ENCODE peak calls at places on chromosomes 16 and 17, in eight cellular contexts. One of them, this sample, is unnamed. For H3K36me3, the result is how much of the 10 kb centered on the place peaks cover.

GRCh38 chr16:67504190-67505021 is 21.1 kb upstream of the AGRP start:
- DNase-seq in stomach: no peak
- DNase-seq in SK-N-SH: no peak
- DNase-seq in sigmoid colon: peak
- DNase-seq in GM12878: no peak
- DNase-seq in HepG2: peak
- DNase-seq in K562: peak
- DNase-seq in esophagus muscularis mucosa: no peak
- DNase-seq in this sample: peak

GRCh38 chr17:79546386-79546785 is 64.5 kb downstream of the RBFOX3 start:
- DNase-seq in stomach: no peak
- DNase-seq in SK-N-SH: no peak
- DNase-seq in sigmoid colon: peak
- DNase-seq in GM12878: no peak
- DNase-seq in HepG2: no peak
- DNase-seq in K562: no peak
- DNase-seq in esophagus muscularis mucosa: no peak
- DNase-seq in this sample: no peak

GRCh38 chr16:23225634-23226033 is 43.1 kb downstream of the SCNN1G start:
- DNase-seq in stomach: no peak
- DNase-seq in SK-N-SH: no peak
- DNase-seq in sigmoid colon: no peak
- DNase-seq in GM12878: no peak
- DNase-seq in HepG2: no peak
- DNase-seq in K562: no peak
- DNase-seq in esophagus muscularis mucosa: no peak
- DNase-seq in this sample: no peak

GRCh38 chr17:43025766-43026537 is 921 bp downstream of the RND2 start:
- DNase-seq in stomach: no peak
- DNase-seq in SK-N-SH: no peak
- DNase-seq in sigmoid colon: no peak
- DNase-seq in GM12878: no peak
- DNase-seq in HepG2: no peak
- DNase-seq in K562: no peak
- DNase-seq in esophagus muscularis mucosa: no peak
- DNase-seq in this sample: no peak

GRCh38 chr17:59756236-59756818 is 48.9 kb downstream of the VMP1 start:
- DNase-seq in stomach: no peak
- DNase-seq in SK-N-SH: no peak
- DNase-seq in sigmoid colon: no peak
- DNase-seq in GM12878: no peak
- DNase-seq in HepG2: peak
- DNase-seq in K562: no peak
- DNase-seq in esophagus muscularis mucosa: no peak
- DNase-seq in this sample: no peak

GRCh38 chr16:75433732-75434413 is 570 bp upstream of the CFDP1 start:
- DNase-seq in stomach: peak
- DNase-seq in SK-N-SH: peak
- DNase-seq in sigmoid colon: peak
- DNase-seq in GM12878: no peak
- DNase-seq in HepG2: peak
- DNase-seq in K562: peak
- DNase-seq in esophagus muscularis mucosa: peak
- DNase-seq in this sample: peak

GRCh38 chr17:72120878-72121163 is at the start of gene SOX9:
- DNase-seq in stomach: peak
- DNase-seq in SK-N-SH: peak
- DNase-seq in sigmoid colon: peak
- DNase-seq in GM12878: peak
- DNase-seq in HepG2: peak
- DNase-seq in K562: no peak
- DNase-seq in esophagus muscularis mucosa: no peak
- DNase-seq in this sample: peak

GRCh38 chr16:21167360-21167759 is 8.9 kb downstream of the LDAF1 start:
- DNase-seq in stomach: no peak
- DNase-seq in SK-N-SH: no peak
- DNase-seq in sigmoid colon: no peak
- DNase-seq in GM12878: no peak
- DNase-seq in HepG2: no peak
- DNase-seq in K562: no peak
- DNase-seq in esophagus muscularis mucosa: no peak
- DNase-seq in this sample: no peak

GRCh38 chr17:81306491-81306890 is 11.4 kb upstream of the SLC38A10 start:
- DNase-seq in stomach: no peak
- DNase-seq in SK-N-SH: no peak
- DNase-seq in sigmoid colon: no peak
- DNase-seq in GM12878: no peak
- DNase-seq in HepG2: no peak
- DNase-seq in K562: no peak
- DNase-seq in esophagus muscularis mucosa: no peak
- DNase-seq in this sample: no peak

GRCh38 chr16:392450-393027 is 4.5 kb upstream of the NME4 start:
- DNase-seq in stomach: no peak
- DNase-seq in SK-N-SH: no peak
- DNase-seq in sigmoid colon: no peak
- DNase-seq in GM12878: no peak
- DNase-seq in HepG2: no peak
- DNase-seq in K562: no peak
- DNase-seq in esophagus muscularis mucosa: no peak
- DNase-seq in this sample: no peak

GRCh38 chr16:85824161-85825135 is 25.0 kb downstream of the COX4I1 start:
- DNase-seq in stomach: no peak
- DNase-seq in SK-N-SH: no peak
- DNase-seq in sigmoid colon: no peak
- DNase-seq in GM12878: no peak
- DNase-seq in HepG2: no peak
- DNase-seq in K562: no peak
- DNase-seq in esophagus muscularis mucosa: no peak
- DNase-seq in this sample: no peak

GRCh38 chr16:56532714-56533113 is 12.9 kb upstream of the BBS2 start:
- DNase-seq in stomach: no peak
- DNase-seq in SK-N-SH: no peak
- DNase-seq in sigmoid colon: no peak
- DNase-seq in GM12878: no peak
- DNase-seq in HepG2: peak
- DNase-seq in K562: no peak
- DNase-seq in esophagus muscularis mucosa: no peak
- DNase-seq in this sample: no peak

GRCh38 chr17:43129671-43130010 is 4.5 kb upstream of the BRCA1 start:
- DNase-seq in stomach: no peak
- DNase-seq in SK-N-SH: no peak
- DNase-seq in sigmoid colon: no peak
- DNase-seq in GM12878: no peak
- DNase-seq in HepG2: no peak
- DNase-seq in K562: no peak
- DNase-seq in esophagus muscularis mucosa: no peak
- DNase-seq in this sample: no peak

GRCh38 chr17:9982159-9982558 is 77.1 kb upstream of the RCVRN start:
- DNase-seq in stomach: no peak
- DNase-seq in SK-N-SH: no peak
- DNase-seq in sigmoid colon: peak
- DNase-seq in GM12878: no peak
- DNase-seq in HepG2: peak
- DNase-seq in K562: peak
- DNase-seq in esophagus muscularis mucosa: no peak
- DNase-seq in this sample: peak

GRCh38 chr16:8931864-8932263 is 31.8 kb downstream of the USP7 start:
- DNase-seq in stomach: peak
- DNase-seq in SK-N-SH: no peak
- DNase-seq in sigmoid colon: no peak
- DNase-seq in GM12878: no peak
- DNase-seq in HepG2: peak
- DNase-seq in K562: peak
- DNase-seq in esophagus muscularis mucosa: no peak
- DNase-seq in this sample: peak

DNA sequence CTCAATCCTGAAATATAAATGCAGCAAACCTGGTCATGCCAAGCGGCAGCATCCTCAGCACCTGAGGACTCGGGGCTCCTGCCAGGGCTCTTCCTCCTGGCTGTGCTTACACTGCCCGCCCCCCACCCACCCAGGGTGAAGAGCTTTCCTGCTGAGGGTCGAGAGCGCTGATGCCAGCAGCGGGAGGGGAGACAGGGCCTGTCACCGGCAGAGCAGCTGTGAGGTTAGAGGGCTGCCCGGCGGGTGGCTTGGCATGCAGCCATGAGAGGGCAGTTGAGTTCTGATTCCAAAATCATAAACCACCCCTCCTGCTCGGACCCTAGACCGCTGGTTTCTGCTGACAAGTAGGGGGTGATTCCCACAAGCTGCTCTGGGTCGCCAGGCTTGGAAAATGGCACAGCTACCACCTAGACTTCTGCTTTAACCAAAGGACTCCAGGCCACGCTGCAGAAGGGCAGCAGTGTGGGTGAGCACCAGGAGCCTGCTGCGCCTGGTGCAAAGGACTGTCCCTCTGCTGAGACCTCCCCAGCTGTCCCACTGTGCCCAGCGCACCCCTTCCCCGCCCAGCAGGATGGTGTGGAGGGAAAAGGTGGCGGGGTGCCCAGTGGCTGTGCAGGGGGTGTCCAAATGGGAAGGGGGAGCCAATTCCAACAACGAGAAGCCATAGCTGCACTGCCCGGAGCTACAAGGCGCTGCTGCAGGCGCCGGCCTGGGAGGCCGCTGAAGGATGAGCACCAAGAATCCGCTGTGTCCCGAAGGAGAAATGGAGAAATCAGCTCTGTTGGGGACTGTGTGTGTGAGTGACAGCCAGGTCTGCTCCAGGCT is 26.6 kb downstream of the MXRA7 start:
- DNase-seq in stomach: no peak
- DNase-seq in SK-N-SH: peak
- DNase-seq in sigmoid colon: no peak
- DNase-seq in GM12878: no peak
- DNase-seq in HepG2: no peak
- DNase-seq in K562: no peak
- DNase-seq in esophagus muscularis mucosa: no peak
- DNase-seq in this sample: no peak
- H3K36me3 ChIP-seq in stomach: under half
- H3K36me3 ChIP-seq in SK-N-SH: under half
- H3K36me3 ChIP-seq in sigmoid colon: under half
- H3K36me3 ChIP-seq in GM12878: under half
- H3K36me3 ChIP-seq in HepG2: under half
- H3K36me3 ChIP-seq in K562: under half
- H3K36me3 ChIP-seq in esophagus muscularis mucosa: under half
- H3K36me3 ChIP-seq in this sample: under half

DNA sequence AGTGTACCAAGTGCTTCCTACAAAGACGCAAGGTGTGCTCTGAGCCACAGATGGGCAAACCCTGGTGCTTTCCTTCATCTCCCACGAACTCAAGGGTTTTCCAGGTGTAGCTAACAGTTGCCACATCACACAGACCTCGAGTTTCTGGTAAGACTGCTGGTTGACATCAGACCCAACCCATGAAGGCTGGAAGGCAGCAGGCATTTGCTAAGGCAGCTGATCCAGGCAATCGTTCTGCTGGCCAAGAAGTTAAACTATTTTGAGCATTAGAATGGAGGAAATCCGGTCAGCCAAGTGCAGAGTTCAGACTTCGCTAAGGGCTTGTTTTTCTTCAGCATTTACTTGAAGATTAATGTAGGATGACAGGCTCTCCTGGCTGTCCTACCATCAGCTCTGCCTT is 11.5 kb downstream of the HAS3 start:
- DNase-seq in stomach: peak
- DNase-seq in SK-N-SH: no peak
- DNase-seq in sigmoid colon: peak
- DNase-seq in GM12878: no peak
- DNase-seq in HepG2: no peak
- DNase-seq in K562: no peak
- DNase-seq in esophagus muscularis mucosa: no peak
- DNase-seq in this sample: no peak
- TF ChIP-seq POLR2AphosphoS5 in stomach: no peak
- TF ChIP-seq POLR2AphosphoS5 in SK-N-SH: no peak
- TF ChIP-seq POLR2AphosphoS5 in sigmoid colon: no peak
- TF ChIP-seq POLR2AphosphoS5 in GM12878: no peak
- TF ChIP-seq POLR2AphosphoS5 in HepG2: no peak
- TF ChIP-seq POLR2AphosphoS5 in K562: no peak
- TF ChIP-seq POLR2AphosphoS5 in esophagus muscularis mucosa: no peak
- TF ChIP-seq POLR2AphosphoS5 in this sample: no peak

DNA sequence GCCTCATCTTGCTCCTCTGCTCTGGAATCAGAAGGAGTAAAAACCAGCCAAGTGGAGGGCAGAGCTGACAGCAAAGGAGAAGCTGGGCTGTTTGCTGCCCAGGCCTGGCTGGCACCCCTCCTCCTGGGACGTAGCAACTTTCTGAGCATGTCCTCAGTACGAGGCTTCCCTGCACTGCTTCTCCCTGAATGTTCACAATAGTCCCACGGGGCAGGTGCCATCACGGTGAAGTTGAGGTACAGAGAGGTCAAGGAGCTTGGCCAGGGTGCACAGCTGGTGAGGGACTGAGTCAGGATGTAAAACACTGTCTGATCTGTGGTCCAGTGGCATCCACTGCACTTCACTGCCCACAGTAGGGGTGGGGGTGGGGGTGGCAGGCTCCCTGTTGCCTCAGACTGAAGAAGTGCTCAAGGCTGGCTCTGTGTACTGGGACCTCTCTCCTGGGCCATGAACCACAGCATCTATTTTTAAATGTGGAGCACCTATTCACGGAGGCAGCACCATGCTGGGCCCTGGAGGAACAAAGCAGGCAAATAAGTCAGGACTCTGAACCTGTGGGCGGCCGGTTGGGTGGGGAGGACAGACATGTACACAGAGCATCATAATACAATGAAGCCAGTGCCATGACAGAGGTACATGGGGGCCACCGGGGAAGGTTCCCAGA is 369.5 kb downstream of the SEC14L1 start:
- DNase-seq in stomach: no peak
- DNase-seq in SK-N-SH: no peak
- DNase-seq in sigmoid colon: peak
- DNase-seq in GM12878: no peak
- DNase-seq in HepG2: no peak
- DNase-seq in K562: no peak
- DNase-seq in esophagus muscularis mucosa: no peak
- DNase-seq in this sample: no peak
- TF ChIP-seq EP300 in stomach: no peak
- TF ChIP-seq EP300 in SK-N-SH: no peak
- TF ChIP-seq EP300 in sigmoid colon: no peak
- TF ChIP-seq EP300 in GM12878: no peak
- TF ChIP-seq EP300 in HepG2: no peak
- TF ChIP-seq EP300 in K562: no peak
- TF ChIP-seq EP300 in esophagus muscularis mucosa: no peak
- TF ChIP-seq EP300 in this sample: no peak

DNA sequence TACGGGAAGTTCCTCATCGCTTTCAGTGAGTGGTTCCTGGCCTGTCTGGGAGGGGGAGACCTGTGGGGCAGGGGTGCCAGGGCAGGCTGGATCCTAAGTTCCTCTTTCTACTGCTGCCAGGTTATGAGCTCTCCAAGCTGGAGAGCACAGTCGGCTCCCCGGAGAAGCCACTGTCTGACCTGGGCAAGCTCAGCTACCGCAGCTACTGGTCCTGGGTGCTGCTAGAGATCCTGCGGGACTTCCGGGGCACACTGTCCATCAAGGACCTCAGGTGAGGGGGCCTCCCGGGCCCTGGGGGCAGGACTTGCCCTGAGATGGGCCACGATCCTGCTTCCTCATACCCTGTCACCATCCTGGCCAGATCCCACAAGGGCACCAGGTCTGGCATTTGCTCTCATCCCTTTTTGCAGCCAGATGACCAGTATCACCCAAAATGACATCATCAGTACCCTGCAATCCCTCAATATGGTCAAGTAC is 5.2 kb downstream of the PRSS8 start:
- DNase-seq in stomach: no peak
- DNase-seq in SK-N-SH: no peak
- DNase-seq in sigmoid colon: no peak
- DNase-seq in GM12878: no peak
- DNase-seq in HepG2: no peak
- DNase-seq in K562: no peak
- DNase-seq in esophagus muscularis mucosa: no peak
- DNase-seq in this sample: no peak
- H3K36me3 ChIP-seq in stomach: half or more
- H3K36me3 ChIP-seq in SK-N-SH: under half
- H3K36me3 ChIP-seq in sigmoid colon: under half
- H3K36me3 ChIP-seq in GM12878: under half
- H3K36me3 ChIP-seq in HepG2: under half
- H3K36me3 ChIP-seq in K562: half or more
- H3K36me3 ChIP-seq in esophagus muscularis mucosa: half or more
- H3K36me3 ChIP-seq in this sample: under half

This sample was measured in transverse colon.